ENCODE peak calls at places on chromosomes 3 and 15, in ten cellular contexts. Z is stromal cell of bone marrow; O is heart left ventricle; T is erythroblast; R is stimulated activated CD4-positive, alpha-beta T cell treated with anti-CD3 and anti-CD28 coated beads, Interleukin-12 subunit alpha, Interleukin-12 subunit beta, amount 100 ng/mL, for 48 hours; C is small intestine; N is NCI-H1092 treated with DMSO at 0.1 percent for 48 hours; J is type B pancreatic cell; U is MCF 10A; X is heart right ventricle. W is an unnamed sample.

GRCh38 chr15:57196865-57197264 is 179.4 kb upstream of the CGNL1 start:
- DNase-seq in T (no peak), R (no peak), O (no peak), N (peak; percentile 9), X (no peak), C (no peak), Z (no peak), J (no peak), U (peak; percentile 13), W (no peak)

GRCh38 chr15:87826119-87826730 is 430.3 kb downstream of the NTRK3 start:
- DNase-seq in X (no peak), C (no peak), Z (no peak), N (no peak), J (no peak), T (no peak), U (no peak), R (no peak), O (no peak), W (no peak)

GRCh38 chr3:8052599-8053185 is 448.9 kb upstream of the LMCD1 start:
- DNase-seq in R (no peak), T (no peak), X (peak; percentile 44), Z (no peak), U (no peak), C (no peak), O (peak; percentile 27), N (no peak), J (no peak), W (no peak)

GRCh38 chr3:38139191-38139590 is 730 bp downstream of the MYD88 start:
- DNase-seq in R (no peak), C (no peak), U (no peak), Z (no peak), N (no peak), T (no peak), J (peak; percentile 52), O (no peak), X (no peak), W (no peak)

GRCh38 chr3:170360476-170360875 is 3.0 kb downstream of the SKIL start:
- DNase-seq in U (no peak), N (no peak), Z (no peak), R (no peak), C (no peak), O (no peak), J (no peak), X (no peak), T (no peak), W (no peak)

GRCh38 chr3:16104161-16104560 is 70.3 kb upstream of the GALNT15 start:
- DNase-seq in O (no peak), Z (no peak), C (no peak), T (no peak), U (no peak), N (no peak), J (no peak), X (no peak), R (no peak), W (no peak)

GRCh38 chr3:107598926-107599754 is 76.4 kb downstream of the BBX start:
- DNase-seq in T (peak; percentile 56), J (no peak), R (peak; percentile 28), U (peak; percentile 34), X (peak; percentile 56), N (no peak), C (peak; percentile 81), Z (peak; percentile 37), O (peak; percentile 57), W (no peak)

GRCh38 chr3:173401369-173401768 is 3.8 kb downstream of the NLGN1 start:
- DNase-seq in N (no peak), R (no peak), C (no peak), T (no peak), U (no peak), Z (no peak), X (no peak), J (no peak), O (no peak), W (no peak)

GRCh38 chr15:82039871-82040270 is 5.9 kb downstream of the MEX3B start:
- DNase-seq in O (no peak), T (no peak), X (no peak), R (no peak), C (no peak), U (no peak), N (no peak), J (no peak), Z (no peak), W (no peak)

GRCh38 chr15:75069301-75069925 is 46.0 kb downstream of the PPCDC start:
- DNase-seq in O (no peak), N (no peak), C (no peak), Z (no peak), X (no peak), J (peak; percentile 31), T (no peak), R (no peak), U (no peak), W (no peak)

GRCh38 chr3:31106204-31106603 is 211.7 kb upstream of the GADL1 start:
- DNase-seq in R (no peak), T (no peak), O (no peak), N (no peak), X (no peak), J (no peak), U (peak; percentile 98), C (no peak), Z (peak; percentile 87), W (peak; percentile 30)

GRCh38 chr3:39809181-39809994 is at the start of gene MYRIP:
- DNase-seq in U (peak; percentile 36), R (no peak), T (peak; percentile 67), J (peak; percentile 78), C (peak; percentile 67), X (peak; percentile 20), N (peak; percentile 69), Z (no peak), O (peak; percentile 63), W (no peak)

GRCh38 chr3:72343078-72343477 is 505.2 kb downstream of the SHQ1 start:
- DNase-seq in Z (no peak), U (peak; percentile 76), O (no peak), X (no peak), R (no peak), T (no peak), N (no peak), J (no peak), C (no peak), W (no peak)

GRCh38 chr3:55521086-55522060 is 34.3 kb upstream of the WNT5A start:
- DNase-seq in X (no peak), J (no peak), T (no peak), O (no peak), U (no peak), C (no peak), Z (peak; percentile 40), R (no peak), N (no peak), W (peak; percentile 64)

GRCh38 chr15:68650901-68651709 is 72.3 kb downstream of the CORO2B start:
- DNase-seq in R (peak; percentile 40), U (peak; percentile 46), O (peak; percentile 53), Z (no peak), C (peak; percentile 43), N (no peak), X (peak; percentile 59), J (peak; percentile 78), T (peak; percentile 58), W (no peak)

GRCh38 chr15:67178569-67179210 is 75.8 kb downstream of the AAGAB start:
- DNase-seq in X (no peak), U (peak; percentile 55), T (peak; percentile 77), R (no peak), J (no peak), N (no peak), C (no peak), Z (peak; percentile 80), O (no peak), W (peak; percentile 80)

GRCh38 chr15:81394609-81395008 is 20.6 kb upstream of the TMC3 start:
- DNase-seq in N (no peak), U (peak; percentile 38), T (no peak), Z (peak; percentile 1), C (peak; percentile 88), X (no peak), J (no peak), R (no peak), O (no peak), W (no peak)

GRCh38 chr15:48845123-48845522 is 32.8 kb upstream of the EID1 start:
- DNase-seq in J (no peak), T (no peak), Z (no peak), X (no peak), N (no peak), O (no peak), R (no peak), U (no peak), C (no peak), W (no peak)

GRCh38 chr15:52657338-52657737 is 21.9 kb downstream of the ATOSA start:
- DNase-seq in R (no peak), X (no peak), Z (peak; percentile 94), U (peak; percentile 52), O (no peak), J (no peak), N (no peak), T (no peak), C (no peak), W (no peak)

GRCh38 chr3:59609967-59610366 is 560.1 kb upstream of the CFAP20DC start:
- DNase-seq in N (peak; percentile 65), R (no peak), J (no peak), X (peak; percentile 13), Z (no peak), O (no peak), T (no peak), C (no peak), U (no peak), W (no peak)

GRCh38 chr3:146164951-146165350 is 4.0 kb upstream of the PLOD2 start:
- DNase-seq in X (no peak), Z (no peak), C (peak; percentile 73), R (no peak), N (no peak), J (no peak), U (peak; percentile 30), O (no peak), T (peak; percentile 5), W (no peak)

GRCh38 chr15:77517579-77517978 is 96.9 kb downstream of the HMG20A start:
- DNase-seq in O (no peak), T (no peak), X (no peak), J (no peak), N (no peak), U (no peak), R (no peak), Z (no peak), C (no peak), W (no peak)

W was measured in AG09319.